ENCODE peak calls at places on chromosomes 16 and 17, in five cellular contexts. One of them, this sample, is unnamed. For H3K9me3, the result is how much of the 10 kb centered on the place peaks cover.

GRCh38 chr17:45046536-45047125 is 4.8 kb downstream of the DCAKD start:
- DNase-seq in keratinocyte: no peak
- DNase-seq in fibroblast of lung: no peak
- DNase-seq in H9: no peak
- DNase-seq in PC-9: no peak
- DNase-seq in this sample: no peak

GRCh38 chr17:14759325-14759724 is 458.4 kb downstream of the HS3ST3B1 start:
- DNase-seq in keratinocyte: no peak
- DNase-seq in fibroblast of lung: no peak
- DNase-seq in H9: no peak
- DNase-seq in PC-9: no peak
- DNase-seq in this sample: no peak

GRCh38 chr17:13776027-13776551 is 174.4 kb upstream of the HS3ST3A1 start:
- DNase-seq in keratinocyte: peak
- DNase-seq in fibroblast of lung: peak
- DNase-seq in H9: no peak
- DNase-seq in PC-9: no peak
- DNase-seq in this sample: no peak

GRCh38 chr16:30997887-30998711 is 12.3 kb downstream of the STX1B start:
- DNase-seq in keratinocyte: no peak
- DNase-seq in fibroblast of lung: peak
- DNase-seq in H9: no peak
- DNase-seq in PC-9: peak
- DNase-seq in this sample: no peak

GRCh38 chr17:82458885-82459424 is 414 bp downstream of the NARF start:
- DNase-seq in keratinocyte: no peak
- DNase-seq in fibroblast of lung: no peak
- DNase-seq in H9: no peak
- DNase-seq in PC-9: no peak
- DNase-seq in this sample: no peak

GRCh38 chr17:35540589-35541404 is 3.3 kb upstream of the SLFN12L start:
- DNase-seq in keratinocyte: no peak
- DNase-seq in fibroblast of lung: peak
- DNase-seq in H9: no peak
- DNase-seq in PC-9: no peak
- DNase-seq in this sample: peak

GRCh38 chr17:58710948-58711552 is 18.6 kb downstream of the RAD51C start:
- DNase-seq in keratinocyte: no peak
- DNase-seq in fibroblast of lung: peak
- DNase-seq in H9: no peak
- DNase-seq in PC-9: no peak
- DNase-seq in this sample: no peak

GRCh38 chr16:23572394-23572793 is 14.9 kb downstream of the UBFD1 start:
- DNase-seq in keratinocyte: no peak
- DNase-seq in fibroblast of lung: no peak
- DNase-seq in H9: no peak
- DNase-seq in PC-9: no peak
- DNase-seq in this sample: peak

GRCh38 chr16:70738083-70738977 is 52.5 kb upstream of the MTSS2 start:
- DNase-seq in keratinocyte: no peak
- DNase-seq in fibroblast of lung: peak
- DNase-seq in H9: peak
- DNase-seq in PC-9: no peak
- DNase-seq in this sample: peak

GRCh38 chr16:15874745-15875314 is 13.6 kb downstream of the CEP20 start:
- DNase-seq in keratinocyte: no peak
- DNase-seq in fibroblast of lung: peak
- DNase-seq in H9: peak
- DNase-seq in PC-9: peak
- DNase-seq in this sample: peak

GRCh38 chr17:13194887-13195286 is 177.1 kb upstream of the ELAC2 start:
- DNase-seq in keratinocyte: no peak
- DNase-seq in fibroblast of lung: no peak
- DNase-seq in H9: no peak
- DNase-seq in PC-9: no peak
- DNase-seq in this sample: no peak

GRCh38 chr17:55606431-55606830 is 95.2 kb upstream of the SMIM36 start:
- DNase-seq in keratinocyte: no peak
- DNase-seq in fibroblast of lung: peak
- DNase-seq in H9: no peak
- DNase-seq in PC-9: no peak
- DNase-seq in this sample: no peak

GRCh38 chr17:79919164-79919585 is 79.9 kb upstream of the CBX4 start:
- DNase-seq in keratinocyte: no peak
- DNase-seq in fibroblast of lung: no peak
- DNase-seq in H9: no peak
- DNase-seq in PC-9: peak
- DNase-seq in this sample: peak

GRCh38 chr17:64084086-64084939 is 45.6 kb downstream of the ERN1 start:
- DNase-seq in keratinocyte: no peak
- DNase-seq in fibroblast of lung: peak
- DNase-seq in H9: peak
- DNase-seq in PC-9: peak
- DNase-seq in this sample: no peak

GRCh38 chr16:69397821-69398521 is 12.2 kb upstream of the TERF2 start:
- DNase-seq in keratinocyte: no peak
- DNase-seq in fibroblast of lung: peak
- DNase-seq in H9: peak
- DNase-seq in PC-9: peak
- DNase-seq in this sample: no peak

GRCh38 chr17:58147930-58148434 is at the start of gene OR4D1:
- DNase-seq in keratinocyte: no peak
- DNase-seq in fibroblast of lung: no peak
- DNase-seq in H9: no peak
- DNase-seq in PC-9: no peak
- DNase-seq in this sample: no peak

GRCh38 chr17:74810699-74811485 is 34.7 kb upstream of the NAT9 start:
- DNase-seq in keratinocyte: no peak
- DNase-seq in fibroblast of lung: no peak
- DNase-seq in H9: no peak
- DNase-seq in PC-9: no peak
- DNase-seq in this sample: no peak

GRCh38 chr17:68790931-68791330 is 164.3 kb downstream of the ABCA8 start:
- DNase-seq in keratinocyte: no peak
- DNase-seq in fibroblast of lung: no peak
- DNase-seq in H9: no peak
- DNase-seq in PC-9: no peak
- DNase-seq in this sample: no peak

GRCh38 chr16:77588389-77588788 is 133.9 kb upstream of the NUDT7 start:
- DNase-seq in keratinocyte: no peak
- DNase-seq in fibroblast of lung: no peak
- DNase-seq in H9: no peak
- DNase-seq in PC-9: no peak
- DNase-seq in this sample: no peak

GRCh38 chr16:29961127-29961478 is 776 bp upstream of the TMEM219 start:
- DNase-seq in keratinocyte: no peak
- DNase-seq in fibroblast of lung: no peak
- DNase-seq in H9: no peak
- DNase-seq in PC-9: no peak
- DNase-seq in this sample: no peak

GRCh38 chr17:80468222-80468621 is 8.2 kb downstream of the NPTX1 start:
- DNase-seq in keratinocyte: no peak
- DNase-seq in fibroblast of lung: no peak
- DNase-seq in H9: peak
- DNase-seq in PC-9: no peak
- DNase-seq in this sample: no peak

GRCh38 chr17:43695968-43696865 is 34.5 kb upstream of the MEOX1 start:
- DNase-seq in keratinocyte: no peak
- DNase-seq in fibroblast of lung: peak
- DNase-seq in H9: peak
- DNase-seq in PC-9: no peak
- DNase-seq in this sample: peak

GRCh38 chr17:80600586-80600985 is 55.9 kb downstream of the RPTOR start:
- DNase-seq in keratinocyte: no peak
- DNase-seq in fibroblast of lung: no peak
- DNase-seq in H9: no peak
- DNase-seq in PC-9: no peak
- DNase-seq in this sample: no peak

GRCh38 chr17:28270055-28270454 is 48.9 kb upstream of the TMEM97 start:
- DNase-seq in keratinocyte: no peak
- DNase-seq in fibroblast of lung: no peak
- DNase-seq in H9: no peak
- DNase-seq in PC-9: no peak
- DNase-seq in this sample: no peak

GRCh38 chr17:42405963-42406495 is 17.0 kb downstream of the CAVIN1 start:
- DNase-seq in keratinocyte: no peak
- DNase-seq in fibroblast of lung: peak
- DNase-seq in H9: peak
- DNase-seq in PC-9: no peak
- DNase-seq in this sample: peak

GRCh38 chr17:42404326-42405055 is 16.2 kb upstream of the STAT3 start:
- DNase-seq in keratinocyte: no peak
- DNase-seq in fibroblast of lung: no peak
- DNase-seq in H9: no peak
- DNase-seq in PC-9: no peak
- DNase-seq in this sample: no peak

GRCh38 chr17:42405076-42405475 is 16.8 kb upstream of the STAT3 start:
- DNase-seq in keratinocyte: no peak
- DNase-seq in fibroblast of lung: no peak
- DNase-seq in H9: no peak
- DNase-seq in PC-9: no peak
- DNase-seq in this sample: no peak

GRCh38 chr17:42402121-42402516 is 13.9 kb upstream of the STAT3 start:
- DNase-seq in keratinocyte: no peak
- DNase-seq in fibroblast of lung: no peak
- DNase-seq in H9: no peak
- DNase-seq in PC-9: peak
- DNase-seq in this sample: no peak

DNA sequence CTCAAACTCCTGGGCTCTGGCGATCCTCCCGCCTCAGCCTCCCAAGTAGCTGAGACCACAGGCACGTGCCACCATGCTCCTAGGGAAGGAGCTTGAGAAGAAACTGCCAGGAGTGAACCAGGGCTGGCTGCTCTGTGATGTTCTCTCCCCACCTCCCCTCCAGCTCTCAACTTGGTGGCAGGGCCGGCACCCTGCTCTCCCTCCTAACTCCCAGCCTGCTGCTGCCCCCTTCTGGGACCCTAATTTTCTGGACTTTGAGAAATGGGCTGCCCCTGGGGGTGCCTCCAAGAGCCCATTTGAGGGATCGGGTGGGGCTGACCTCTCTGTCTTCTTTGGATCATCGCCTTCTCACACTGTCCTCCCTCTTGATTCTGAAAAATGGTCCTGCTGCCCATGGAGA is 14.9 kb upstream of the STAT3 start:
- DNase-seq in keratinocyte: no peak
- DNase-seq in fibroblast of lung: no peak
- DNase-seq in H9: peak
- DNase-seq in PC-9: no peak
- DNase-seq in this sample: no peak
- TF ChIP-seq CTCF in keratinocyte: no peak
- TF ChIP-seq CTCF in fibroblast of lung: peak
- TF ChIP-seq CTCF in H9: peak
- TF ChIP-seq CTCF in PC-9: no peak
- TF ChIP-seq CTCF in this sample: no peak

DNA sequence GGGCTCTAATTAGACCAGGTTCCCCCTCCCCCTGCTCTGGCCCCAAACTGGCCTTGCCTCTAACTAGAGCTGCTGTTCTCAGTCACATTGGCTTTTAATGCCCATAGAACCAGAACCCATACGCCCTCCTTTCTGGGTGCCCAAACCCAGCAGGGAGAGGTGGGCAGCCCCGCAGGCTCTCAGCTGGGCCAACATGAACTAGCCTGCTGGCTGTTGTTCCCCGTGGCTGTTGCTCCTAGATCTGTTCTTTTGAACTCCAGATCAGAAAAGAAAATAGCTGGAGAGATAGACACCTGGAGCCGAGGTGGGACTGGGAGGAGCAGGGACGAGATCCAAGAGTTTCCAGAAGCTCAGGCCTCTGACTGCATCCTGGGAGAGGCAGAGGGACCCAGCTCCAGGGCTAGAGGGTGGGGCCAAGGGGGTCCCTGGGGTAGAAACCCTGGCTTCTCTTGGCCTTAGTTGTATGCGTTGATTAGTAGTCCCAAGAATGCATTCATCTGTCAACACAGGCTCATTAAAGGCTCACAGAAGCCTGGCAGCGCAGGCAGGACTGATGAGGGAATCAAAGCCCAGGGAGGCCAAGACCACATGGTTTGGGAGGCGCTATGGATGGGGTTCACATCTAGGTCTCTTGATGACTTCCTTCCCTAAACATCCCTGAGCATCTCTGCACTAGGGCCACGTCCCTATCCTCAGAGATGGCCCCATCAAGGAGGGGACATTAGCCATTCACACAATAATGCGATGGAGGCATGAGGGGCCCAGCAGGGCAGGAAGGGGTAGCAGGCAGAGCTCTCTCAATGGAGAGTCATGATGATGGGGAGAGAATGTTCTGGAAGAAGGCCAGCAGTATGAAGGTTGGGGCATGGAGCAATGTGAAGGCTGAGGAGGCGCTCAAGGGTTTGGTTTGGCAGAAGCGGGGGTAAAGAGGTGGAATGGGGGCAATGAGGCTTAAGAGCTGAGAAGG is 1.3 kb upstream of the CPSF4L start:
- DNase-seq in keratinocyte: no peak
- DNase-seq in fibroblast of lung: no peak
- DNase-seq in H9: no peak
- DNase-seq in PC-9: no peak
- DNase-seq in this sample: no peak
- H3K9me3 ChIP-seq in keratinocyte: under half
- H3K9me3 ChIP-seq in fibroblast of lung: under half
- H3K9me3 ChIP-seq in H9: under half
- H3K9me3 ChIP-seq in PC-9: under half
- H3K9me3 ChIP-seq in this sample: under half

DNA sequence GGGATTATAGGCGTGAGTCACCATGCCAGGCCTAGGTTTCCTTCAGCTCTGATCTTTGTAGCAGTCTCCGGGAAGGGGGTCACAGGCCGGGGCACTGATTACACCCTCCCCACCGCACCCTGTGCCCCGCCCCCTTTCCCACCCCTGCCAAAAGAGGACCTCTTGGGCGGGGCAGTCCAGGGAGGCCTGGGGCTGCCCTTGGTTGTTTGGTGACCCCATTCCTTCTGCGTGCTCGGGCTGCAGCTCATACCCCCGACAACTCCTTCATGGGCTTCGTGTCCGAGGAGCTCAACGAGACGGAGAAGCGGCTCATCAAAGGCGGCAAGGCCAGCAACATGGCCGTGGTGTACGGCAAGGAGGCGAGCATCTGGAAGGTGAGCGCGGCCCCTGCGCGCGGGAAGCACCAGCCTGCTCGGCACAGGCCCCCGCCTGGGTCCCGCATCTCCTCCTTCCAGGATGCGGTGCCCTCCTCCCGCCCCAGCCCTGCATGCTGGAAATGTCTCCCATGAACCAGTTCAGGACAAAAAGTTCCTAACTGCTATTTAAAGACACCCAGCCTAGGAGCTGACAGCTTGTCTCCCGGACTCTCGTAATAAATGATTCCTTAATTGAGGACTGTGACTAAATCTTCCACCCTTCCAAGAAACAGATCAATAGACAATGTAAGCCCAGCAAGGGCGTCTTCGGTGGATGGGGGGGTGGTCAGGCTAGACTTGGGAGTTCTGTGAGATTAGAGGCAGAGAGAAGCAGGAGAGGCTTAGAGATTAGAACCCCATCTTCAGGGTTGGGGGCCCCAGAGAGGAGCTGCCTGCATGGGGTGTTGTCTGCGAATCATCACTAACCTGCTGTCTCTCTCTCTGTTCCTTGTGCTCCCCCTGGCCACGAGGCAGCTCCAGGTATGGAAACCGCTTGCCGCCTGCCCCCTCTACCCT is 64.5 kb downstream of the MGAT5B start:
- DNase-seq in keratinocyte: no peak
- DNase-seq in fibroblast of lung: no peak
- DNase-seq in H9: no peak
- DNase-seq in PC-9: no peak
- DNase-seq in this sample: no peak
- H3K27ac ChIP-seq in keratinocyte: no peak
- H3K27ac ChIP-seq in fibroblast of lung: no peak
- H3K27ac ChIP-seq in H9: no peak
- H3K27ac ChIP-seq in PC-9: no peak
- H3K27ac ChIP-seq in this sample: no peak

GRCh38 chr16:11835891-11836652 is 15.3 kb downstream of the RSL1D1 start:
- DNase-seq in keratinocyte: no peak
- DNase-seq in fibroblast of lung: peak
- DNase-seq in H9: no peak
- DNase-seq in PC-9: no peak
- DNase-seq in this sample: peak
- TF ChIP-seq CTCF in keratinocyte: no peak
- TF ChIP-seq CTCF in fibroblast of lung: no peak
- TF ChIP-seq CTCF in H9: no peak
- TF ChIP-seq CTCF in PC-9: no peak
- TF ChIP-seq CTCF in this sample: no peak